ENCODE peak calls at places on chromosomes 6 and 20, in eight cellular contexts. O is fibroblast of pulmonary artery, S is brain microvascular endothelial cell, H is left lung, C is mucosa of descending colon, P is suprapubic skin, X is A549, V is fibroblast of the aortic adventitia. I is an unnamed sample.

GRCh38 chr20:34948030-34948429 is 7.6 kb downstream of the GSS start:
- DNase-seq in S (peak), P (no peak), V (peak), C (no peak), H (no peak), X (no peak), O (peak), I (no peak)

GRCh38 chr6:95576621-95577316 is 566 bp upstream of the MANEA start:
- DNase-seq in X (no peak), S (no peak), P (no peak), H (no peak), C (no peak), O (peak), V (peak), I (no peak)

GRCh38 chr6:166365806-166366205 is 16.9 kb downstream of the MPC1 start:
- DNase-seq in S (peak), X (no peak), O (no peak), C (no peak), V (peak), H (no peak), P (no peak), I (no peak)

GRCh38 chr6:23180504-23181293 is 611.3 kb downstream of the HDGFL1 start:
- DNase-seq in H (no peak), O (peak), P (no peak), V (peak), S (peak), X (no peak), C (no peak), I (no peak)

GRCh38 chr20:51469046-51469445 is 73.5 kb downstream of the NFATC2 start:
- DNase-seq in S (no peak), X (no peak), C (no peak), O (no peak), P (no peak), H (no peak), V (no peak), I (no peak)

GRCh38 chr6:167569041-167569805 is 244.3 kb downstream of the TTLL2 start:
- DNase-seq in O (no peak), V (no peak), P (no peak), H (peak), S (no peak), X (no peak), C (no peak), I (peak)

GRCh38 chr6:112501705-112502104 is 154.6 kb downstream of the RFPL4B start:
- DNase-seq in P (no peak), S (peak), X (no peak), H (no peak), O (peak), V (no peak), C (no peak), I (no peak)

GRCh38 chr6:80214436-80215022 is 108.1 kb downstream of the BCKDHB start:
- DNase-seq in C (no peak), X (peak), P (no peak), O (peak), H (no peak), V (peak), S (peak), I (no peak)

GRCh38 chr6:56930846-56931245 is 24.1 kb upstream of the BEND6 start:
- DNase-seq in S (no peak), H (no peak), C (no peak), P (no peak), O (no peak), V (no peak), X (no peak), I (no peak)

GRCh38 chr6:56922645-56923044 is 32.3 kb upstream of the BEND6 start:
- DNase-seq in X (no peak), S (no peak), P (no peak), H (no peak), O (no peak), V (no peak), C (no peak), I (no peak)

GRCh38 chr6:56932891-56933473 is 21.9 kb upstream of the BEND6 start:
- DNase-seq in P (no peak), O (no peak), V (no peak), H (no peak), S (no peak), X (no peak), C (no peak), I (no peak)

GRCh38 chr6:56923565-56923964 is 31.3 kb upstream of the BEND6 start:
- DNase-seq in V (no peak), H (no peak), C (no peak), X (no peak), P (no peak), S (no peak), O (no peak), I (no peak)

DNA sequence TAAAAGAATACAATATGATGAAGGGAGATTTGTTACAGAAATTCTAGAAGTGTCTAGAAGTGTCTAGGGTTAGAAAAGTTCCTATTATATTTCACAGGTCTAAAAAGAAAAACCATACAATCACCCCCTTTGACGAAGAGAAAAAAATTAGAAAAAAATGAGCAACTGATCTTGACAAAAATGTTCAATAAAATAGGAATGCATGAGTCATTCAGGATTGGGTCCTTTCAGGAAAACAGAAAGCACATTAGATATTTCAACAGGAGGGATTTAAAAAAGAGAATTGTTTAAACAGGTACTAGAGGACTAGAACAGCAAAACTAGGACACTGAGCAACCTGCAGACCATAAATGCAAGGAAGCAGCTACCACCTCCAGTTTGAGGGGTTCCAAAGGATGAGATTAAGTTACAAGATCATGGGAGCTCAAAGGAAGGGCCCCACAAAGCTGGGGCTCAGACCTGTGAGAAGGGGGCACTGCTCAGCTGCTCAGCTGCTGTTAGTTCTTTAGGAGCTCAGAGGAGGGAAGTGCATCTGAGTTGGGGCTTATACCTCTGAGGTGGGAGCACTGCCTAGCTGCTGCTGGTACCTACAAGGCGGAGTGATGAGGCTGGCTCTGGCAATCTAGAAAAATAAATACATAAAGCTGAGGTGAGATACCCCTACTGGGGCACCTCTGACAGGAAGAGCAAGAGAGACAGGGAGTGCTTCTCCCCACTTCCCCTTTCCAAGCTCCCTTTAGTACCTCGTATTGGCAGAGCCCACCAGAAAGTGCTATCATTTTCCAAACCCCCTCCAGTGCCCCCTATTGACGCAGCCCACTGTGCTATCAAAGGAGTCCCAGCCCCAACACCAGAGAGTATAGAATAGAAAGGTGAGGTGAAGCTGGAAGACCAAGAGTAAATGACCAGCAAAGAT is 27.1 kb upstream of the BEND6 start:
- DNase-seq in C (no peak), P (no peak), V (no peak), H (no peak), X (no peak), O (no peak), S (no peak), I (no peak)
- TF ChIP-seq CTCF in C (no peak), P (no peak), V (no peak), H (no peak), X (no peak), O (no peak), S (no peak), I (no peak)

GRCh38 chr6:13358486-13358885 is 30.1 kb upstream of the TBC1D7 start:
- DNase-seq in V (no peak), S (no peak), C (no peak), O (no peak), P (no peak), X (no peak), H (no peak), I (no peak)
- TF ChIP-seq CTCF in V (no peak), S (no peak), C (no peak), O (no peak), P (no peak), X (no peak), H (no peak), I (no peak)

GRCh38 chr6:127300411-127300810 is 33.7 kb downstream of the RNF146 start:
- DNase-seq in P (no peak), O (peak), H (no peak), V (peak), C (no peak), S (peak), X (peak), I (no peak)
- TF ChIP-seq CTCF in P (no peak), O (no peak), H (no peak), V (no peak), C (no peak), S (peak), X (no peak), I (no peak)

GRCh38 chr6:133835901-133836300 is 53.0 kb upstream of the TCF21 start:
- DNase-seq in O (peak), P (no peak), H (no peak), C (no peak), S (peak), X (peak), V (peak), I (no peak)
- TF ChIP-seq CTCF in O (peak), P (no peak), H (no peak), C (no peak), S (peak), X (no peak), V (peak), I (no peak)

GRCh38 chr20:63369724-63370622 is 8.8 kb upstream of the CHRNA4 start:
- DNase-seq in X (no peak), V (no peak), H (peak), S (no peak), P (no peak), O (no peak), C (no peak), I (no peak)
- TF ChIP-seq CTCF in X (no peak), V (no peak), H (no peak), S (no peak), P (no peak), O (no peak), C (no peak), I (no peak)

GRCh38 chr20:63538204-63539091 is 1.3 kb upstream of the PTK6 start:
- DNase-seq in H (no peak), C (peak), S (no peak), X (no peak), V (no peak), O (peak), P (no peak), I (no peak)
- TF ChIP-seq CTCF in H (peak), C (no peak), S (no peak), X (peak), V (peak), O (no peak), P (no peak), I (peak)

DNA sequence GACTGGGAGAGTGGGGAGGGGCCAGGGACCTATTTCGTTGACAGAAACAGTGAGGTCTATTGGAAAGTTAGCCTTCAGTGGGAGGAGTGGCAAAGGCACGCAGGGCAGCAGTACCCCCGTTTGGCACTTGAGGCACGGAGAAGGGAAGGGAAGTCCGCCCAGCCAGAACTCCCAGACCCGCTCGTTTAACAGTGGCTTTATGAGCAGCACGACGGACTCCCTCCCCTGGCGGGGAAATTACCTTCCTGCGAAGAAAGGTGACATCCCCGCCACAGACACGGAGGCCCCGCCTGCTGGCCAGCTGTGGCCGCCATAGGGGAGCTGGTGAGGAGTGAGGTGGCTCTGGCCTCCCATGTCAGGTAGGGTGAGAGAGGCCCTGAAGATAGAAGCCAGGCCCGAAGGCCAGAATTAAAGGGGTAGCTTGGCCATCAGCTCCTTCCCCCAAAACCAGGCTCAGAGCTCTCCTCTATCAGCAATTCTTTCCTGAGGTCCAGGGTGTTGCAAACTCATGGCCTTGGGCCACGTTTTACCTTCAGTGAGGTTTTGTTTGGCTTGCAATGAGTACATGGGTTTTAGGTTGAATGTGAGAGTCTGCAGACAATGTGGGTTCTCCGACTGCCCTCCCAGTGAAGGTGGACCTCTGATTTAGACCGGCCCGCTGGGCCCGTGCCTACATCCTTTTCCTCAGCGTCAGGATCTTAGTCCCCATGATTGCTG is 123.7 kb downstream of the MRPL14 start:
- DNase-seq in P (peak), X (no peak), V (no peak), S (no peak), O (no peak), C (no peak), H (no peak), I (no peak)
- TF ChIP-seq CTCF in P (no peak), X (no peak), V (no peak), S (no peak), O (no peak), C (no peak), H (no peak), I (no peak)

DNA sequence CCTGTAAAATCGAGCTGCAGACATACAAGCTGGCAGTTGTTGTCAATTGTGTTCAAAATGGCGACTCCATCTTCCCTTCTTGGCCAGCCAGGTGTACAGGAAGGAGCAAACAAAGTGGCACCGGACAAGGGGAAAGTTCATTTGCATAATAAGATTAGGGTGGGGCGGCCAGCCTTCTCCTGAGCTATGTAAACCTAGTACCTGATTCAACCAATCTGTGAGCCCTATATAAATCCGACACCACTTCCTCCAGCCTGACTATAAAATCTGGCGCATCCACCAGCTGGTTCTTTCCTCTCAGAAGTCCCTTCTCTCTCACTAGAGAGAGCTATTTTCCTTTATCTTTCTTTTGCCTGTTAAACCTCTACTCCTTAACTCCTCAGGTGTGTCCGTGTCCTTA is 8.1 kb upstream of the HBS1L start:
- DNase-seq in H (no peak), X (no peak), V (no peak), C (no peak), P (no peak), O (no peak), S (no peak), I (no peak)
- TF ChIP-seq CTCF in H (no peak), X (no peak), V (no peak), C (no peak), P (no peak), O (no peak), S (no peak), I (no peak)